ENCODE peak calls at places on chromosomes 11 and 22, in ten cellular contexts. X, A, E, B, T, Y, N, R, L and I are unnamed samples.

GRCh38 chr11:69287968-69288882 is 5.7 kb upstream of the MYEOV start:
- DNase-seq in L (peak), Y (no peak), A (no peak), E (no peak), R (no peak), N (no peak), B (peak), X (no peak), T (no peak), I (no peak)

GRCh38 chr11:92383430-92383829 is 158.8 kb downstream of the FAT3 start:
- DNase-seq in L (no peak), A (no peak), B (no peak), Y (no peak), E (no peak), X (peak), T (no peak), N (peak), R (peak), I (no peak)

GRCh38 chr11:119338318-119338890 is 2.3 kb downstream of the C1QTNF5 start:
- DNase-seq in X (peak), B (peak), E (peak), N (peak), R (peak), T (peak), A (no peak), Y (no peak), L (peak), I (no peak)

GRCh38 chr11:2929880-2930704 is 872 bp upstream of the PHLDA2 start:
- DNase-seq in Y (peak), E (peak), B (peak), X (peak), A (no peak), T (no peak), L (peak), R (peak), N (peak), I (peak)

GRCh38 chr22:37165940-37166674 is 16.4 kb upstream of the IL2RB start:
- DNase-seq in E (no peak), L (no peak), N (no peak), R (no peak), Y (no peak), T (no peak), A (no peak), B (no peak), X (no peak), I (peak)

GRCh38 chr11:122882189-122882808 is at the start of gene JHY:
- DNase-seq in Y (no peak), R (no peak), T (no peak), N (peak), B (peak), L (no peak), E (no peak), X (no peak), A (no peak), I (no peak)

GRCh38 chr11:70675697-70676374 is 277.5 kb downstream of the CTTN start:
- DNase-seq in R (no peak), E (no peak), X (no peak), N (no peak), A (no peak), T (no peak), Y (no peak), B (peak), L (no peak), I (no peak)

GRCh38 chr11:9760180-9760550 is 96.3 kb downstream of the SWAP70 start:
- DNase-seq in T (no peak), X (peak), L (no peak), N (peak), B (no peak), R (peak), E (peak), A (peak), Y (peak), I (no peak)

GRCh38 chr11:44577231-44577834 is 11.9 kb downstream of the CD82 start:
- DNase-seq in Y (no peak), N (no peak), A (no peak), L (no peak), E (no peak), T (no peak), B (no peak), R (no peak), X (no peak), I (no peak)

GRCh38 chr22:25496396-25497064 is 67.9 kb upstream of the GRK3 start:
- DNase-seq in X (peak), E (no peak), Y (no peak), R (no peak), T (no peak), N (peak), L (no peak), A (no peak), B (no peak), I (no peak)

GRCh38 chr22:23431337-23432072 is 148.6 kb downstream of the IGLL1 start:
- DNase-seq in E (no peak), X (peak), Y (no peak), R (no peak), A (no peak), L (no peak), B (no peak), T (no peak), N (peak), I (no peak)

GRCh38 chr22:49827307-49827852 is 293 bp downstream of the BRD1 start:
- DNase-seq in R (peak), Y (no peak), N (peak), B (peak), T (no peak), L (peak), E (no peak), X (peak), A (no peak), I (no peak)

GRCh38 chr11:43989162-43989961 is 46.9 kb downstream of the C11orf96 start:
- DNase-seq in X (no peak), R (no peak), N (peak), A (no peak), B (no peak), L (no peak), Y (no peak), T (no peak), E (peak), I (peak)

GRCh38 chr22:45127866-45128265 is 35.9 kb upstream of the NUP50 start:
- DNase-seq in B (peak), R (peak), N (peak), A (no peak), Y (no peak), T (no peak), L (no peak), X (peak), E (no peak), I (no peak)

GRCh38 chr11:46141597-46141996 is 20.3 kb upstream of the PHF21A start:
- DNase-seq in R (no peak), N (no peak), B (no peak), T (no peak), X (no peak), A (no peak), L (no peak), E (no peak), Y (no peak), I (no peak)

GRCh38 chr22:49553076-49553475 is 274.6 kb downstream of the BRD1 start:
- DNase-seq in T (no peak), R (no peak), E (no peak), Y (no peak), L (no peak), B (no peak), A (no peak), N (no peak), X (no peak), I (no peak)

GRCh38 chr11:63622318-63622717 is 8.1 kb upstream of the PLAAT3 start:
- DNase-seq in Y (no peak), X (no peak), R (no peak), B (peak), T (no peak), E (no peak), N (no peak), L (peak), A (no peak), I (no peak)

GRCh38 chr11:67391304-67392181 is at the start of gene RAD9A:
- DNase-seq in A (peak), R (peak), T (peak), E (peak), X (peak), N (peak), B (peak), L (peak), Y (peak), I (peak)

GRCh38 chr11:61885166-61885778 is 6.1 kb downstream of the FADS3 start:
- DNase-seq in T (no peak), X (no peak), E (no peak), A (no peak), R (no peak), L (no peak), N (no peak), B (no peak), Y (no peak), I (no peak)

GRCh38 chr11:132541794-132542193 is 990.5 kb downstream of the OPCML start:
- DNase-seq in A (no peak), L (no peak), B (no peak), T (no peak), X (no peak), E (no peak), N (no peak), Y (no peak), R (no peak), I (no peak)

GRCh38 chr22:50711446-50712340 is 26.3 kb upstream of the ACR start:
- DNase-seq in B (no peak), L (no peak), N (no peak), X (no peak), A (no peak), T (no peak), Y (no peak), E (no peak), R (no peak), I (no peak)

GRCh38 chr22:49914256-49914655 is 4.0 kb downstream of the ALG12 start:
- DNase-seq in L (no peak), B (no peak), X (no peak), E (no peak), A (no peak), Y (no peak), T (no peak), N (no peak), R (no peak), I (peak)

GRCh38 chr11:33321483-33321882 is 64.3 kb downstream of the HIPK3 start:
- DNase-seq in B (no peak), N (no peak), R (no peak), A (no peak), T (no peak), X (no peak), E (no peak), L (no peak), Y (no peak), I (no peak)